ENCODE peak calls at places on chromosomes 7 and 10, in nine cellular contexts. B, R, N, C, H, Q, G, I and P are unnamed samples.

GRCh38 chr7:139893999-139894398 is 64.9 kb downstream of the TBXAS1 start:
- DNase-seq in I (no peak), C (no peak), B (no peak), R (no peak), H (peak), Q (no peak), G (no peak), N (no peak), P (no peak)

GRCh38 chr10:127996586-127996985 is 89.7 kb downstream of the PTPRE start:
- DNase-seq in N (peak), C (no peak), H (no peak), R (peak), I (no peak), Q (no peak), G (no peak), B (peak), P (peak)

GRCh38 chr10:34627331-34627730 is 187.8 kb downstream of the PARD3 start:
- DNase-seq in H (peak), Q (no peak), N (no peak), C (no peak), B (no peak), G (no peak), I (no peak), R (no peak), P (no peak)

GRCh38 chr10:72335394-72336258 is 19.1 kb downstream of the DNAJB12 start:
- DNase-seq in G (no peak), N (peak), R (peak), Q (no peak), H (peak), C (no peak), I (no peak), B (no peak), P (peak)

GRCh38 chr10:123150986-123151738 is 3.0 kb upstream of the BUB3 start:
- DNase-seq in H (peak), B (no peak), Q (no peak), N (no peak), C (no peak), G (no peak), I (no peak), R (no peak), P (no peak)

GRCh38 chr10:50316695-50317648 is 65.7 kb upstream of the ASAH2 start:
- DNase-seq in B (peak), C (no peak), I (no peak), H (no peak), Q (no peak), G (no peak), R (no peak), N (no peak), P (peak)

GRCh38 chr10:99854860-99855259 is 72.4 kb downstream of the ABCC2 start:
- DNase-seq in R (peak), B (peak), G (peak), Q (peak), N (peak), C (no peak), I (no peak), H (no peak), P (peak)

GRCh38 chr10:73060738-73061635 is 35.7 kb downstream of the P4HA1 start:
- DNase-seq in N (no peak), B (peak), Q (peak), C (no peak), R (peak), I (peak), G (peak), H (peak), P (peak)

GRCh38 chr7:96310106-96310505 is 11.8 kb downstream of the SLC25A13 start:
- DNase-seq in R (peak), I (no peak), Q (no peak), G (no peak), C (no peak), H (no peak), B (no peak), N (peak), P (peak)

GRCh38 chr10:70106958-70107791 is 25.4 kb downstream of the AIFM2 start:
- DNase-seq in I (no peak), Q (no peak), C (peak), H (peak), B (peak), R (no peak), N (no peak), G (no peak), P (no peak)

GRCh38 chr7:158271646-158272045 is 316.0 kb downstream of the PTPRN2 start:
- DNase-seq in C (no peak), R (no peak), G (no peak), Q (no peak), I (no peak), B (no peak), H (no peak), N (no peak), P (no peak)

GRCh38 chr10:35507519-35508109 is 97.5 kb upstream of the GJD4 start:
- DNase-seq in N (no peak), C (no peak), H (no peak), R (peak), I (no peak), G (no peak), B (no peak), Q (no peak), P (no peak)

GRCh38 chr7:99196536-99197288 is 11.2 kb downstream of the KPNA7 start:
- DNase-seq in N (no peak), G (no peak), C (no peak), H (no peak), B (peak), I (no peak), Q (peak), R (no peak), P (peak)

GRCh38 chr7:6636741-6637543 is at the start of gene ZNF316:
- DNase-seq in G (peak), H (peak), B (peak), N (peak), I (peak), R (peak), C (peak), Q (peak), P (peak)

GRCh38 chr7:23350466-23350865 is 51.3 kb downstream of the MALSU1 start:
- DNase-seq in R (no peak), G (no peak), I (no peak), H (no peak), B (no peak), Q (no peak), C (no peak), N (no peak), P (no peak)

GRCh38 chr7:128074336-128074735 is 43.1 kb upstream of the LRRC4 start:
- DNase-seq in H (no peak), N (no peak), B (no peak), R (no peak), I (no peak), C (no peak), G (no peak), Q (no peak), P (no peak)

GRCh38 chr10:88028654-88029053 is 165.2 kb downstream of the PTEN start:
- DNase-seq in I (peak), Q (no peak), G (no peak), H (no peak), C (no peak), N (no peak), R (no peak), B (no peak), P (no peak)

GRCh38 chr10:101319241-101319915 is 34.6 kb upstream of the BTRC start:
- DNase-seq in N (no peak), C (no peak), B (no peak), G (no peak), Q (no peak), I (no peak), H (no peak), R (no peak), P (no peak)

GRCh38 chr10:92880233-92880861 is 32.0 kb downstream of the EXOC6 start:
- DNase-seq in N (peak), G (peak), Q (peak), R (peak), I (peak), H (no peak), C (no peak), B (peak), P (peak)

GRCh38 chr10:95513008-95513589 is 48.1 kb downstream of the SORBS1 start:
- DNase-seq in I (no peak), Q (no peak), H (no peak), C (no peak), R (no peak), B (no peak), G (no peak), N (peak), P (no peak)

GRCh38 chr10:26859241-26860025 is 1.3 kb downstream of the ABI1 start:
- DNase-seq in I (no peak), R (peak), Q (no peak), B (no peak), C (no peak), N (no peak), H (no peak), G (no peak), P (no peak)

GRCh38 chr10:52066383-52066782 is 247.7 kb upstream of the DKK1 start:
- DNase-seq in G (peak), R (no peak), N (no peak), B (no peak), C (no peak), I (no peak), H (no peak), Q (no peak), P (no peak)

GRCh38 chr10:6912424-6912823 is 332.3 kb upstream of the PRKCQ start:
- DNase-seq in R (no peak), Q (no peak), G (no peak), N (no peak), B (no peak), I (no peak), H (no peak), C (no peak), P (peak)

GRCh38 chr7:25359471-25360059 is 131.3 kb upstream of the NPVF start:
- DNase-seq in Q (no peak), B (no peak), H (no peak), C (no peak), R (peak), I (no peak), G (no peak), N (no peak), P (no peak)

GRCh38 chr10:1366811-1367425 is 310.7 kb downstream of the WDR37 start:
- DNase-seq in G (no peak), C (no peak), I (no peak), B (no peak), Q (no peak), H (no peak), N (no peak), R (no peak), P (no peak)